ENCODE peak calls at places on chromosomes 12 and 14, in five cellular contexts. Q is nephron progenitor cell, K is globus pallidus, J is NCI-H1105, U is T-helper 9 cell. H is an unnamed sample.

GRCh38 chr14:50600849-50601248 is 40.9 kb downstream of the ATL1 start:
- DNase-seq in Q (peak), K (no peak), J (no peak), U (no peak), H (peak)

GRCh38 chr14:105168496-105168978 is at the start of gene JAG2:
- DNase-seq in Q (peak), K (no peak), J (peak), U (peak), H (no peak)

GRCh38 chr14:100841445-100842403 is 15.8 kb downstream of the MEG3 start:
- DNase-seq in Q (no peak), K (no peak), J (peak), U (no peak), H (no peak)

GRCh38 chr12:98644712-98645571 is at the start of the genes APAF1 and IKBIP:
- DNase-seq in Q (peak), K (peak), J (peak), U (peak), H (peak)

GRCh38 chr12:9349888-9350885 is 142.0 kb upstream of the PZP start:
- DNase-seq in Q (no peak), K (no peak), J (no peak), U (no peak), H (no peak)

GRCh38 chr14:105503918-105504692 is 13.1 kb downstream of the TEDC1 start:
- DNase-seq in Q (no peak), K (no peak), J (no peak), U (no peak), H (no peak)

GRCh38 chr14:90443161-90444076 is 46.6 kb downstream of the CALM1 start:
- DNase-seq in Q (no peak), K (no peak), J (no peak), U (no peak), H (no peak)

GRCh38 chr12:24661657-24662096 is 287.2 kb downstream of the BCAT1 start:
- DNase-seq in Q (no peak), K (peak), J (no peak), U (no peak), H (peak)

GRCh38 chr12:27498761-27499160 is 25.2 kb upstream of the PPFIBP1 start:
- DNase-seq in Q (no peak), K (no peak), J (no peak), U (no peak), H (no peak)

GRCh38 chr12:45232771-45233372 is 17.0 kb downstream of the ANO6 start:
- DNase-seq in Q (no peak), K (no peak), J (no peak), U (no peak), H (peak)

GRCh38 chr12:89619764-89620163 is 88.9 kb downstream of the ATP2B1 start:
- DNase-seq in Q (no peak), K (no peak), J (no peak), U (no peak), H (no peak)

GRCh38 chr12:82857276-82857675 is 170.6 kb downstream of the TMTC2 start:
- DNase-seq in Q (peak), K (no peak), J (no peak), U (no peak), H (no peak)

GRCh38 chr12:67666605-67667004 is 18.1 kb downstream of the DYRK2 start:
- DNase-seq in Q (no peak), K (no peak), J (no peak), U (no peak), H (no peak)

GRCh38 chr14:75430106-75430505 is 2.3 kb downstream of the JDP2 start:
- DNase-seq in Q (no peak), K (no peak), J (no peak), U (no peak), H (no peak)

H was measured in trophoblast cell.